ENCODE peak calls at places on chromosomes 4 and X, in four cellular contexts. S is K562, L is GM12878, J is HepG2. H is an unnamed sample.

GRCh38 chr4:55086561-55086960 is 38.8 kb downstream of the KDR start:
- DNase-seq in J (no peak), L (no peak), S (no peak), H (no peak)

GRCh38 chrX:22585831-22586230 is 313.1 kb downstream of the CBLL2 start:
- DNase-seq in L (peak), J (no peak), S (no peak), H (no peak)

GRCh38 chr4:20422398-20422797 is 170.7 kb downstream of the SLIT2 start:
- DNase-seq in L (no peak), S (peak), J (peak), H (peak)

GRCh38 chr4:52957220-52957686 is 95.1 kb downstream of the RASL11B start:
- DNase-seq in J (no peak), L (no peak), S (no peak), H (no peak)

GRCh38 chr4:87543835-87544461 is 14.8 kb upstream of the SPARCL1 start:
- DNase-seq in J (peak), S (no peak), L (no peak), H (peak)

GRCh38 chr4:109729155-109729562 is 711 bp downstream of the PLA2G12A start:
- DNase-seq in J (no peak), S (no peak), L (no peak), H (peak)

GRCh38 chr4:157128395-157128794 is 52.4 kb downstream of the GLRB start:
- DNase-seq in S (no peak), J (no peak), L (no peak), H (no peak)

GRCh38 chrX:45449982-45450381 is 249.3 kb upstream of the DIPK2B start:
- DNase-seq in J (no peak), L (no peak), S (no peak), H (no peak)

GRCh38 chr4:13329963-13330362 is 154.2 kb downstream of the RAB28 start:
- DNase-seq in S (no peak), J (no peak), L (peak), H (no peak)

GRCh38 chr4:107035711-107036601 is at the start of gene DKK2:
- DNase-seq in J (no peak), L (no peak), S (no peak), H (peak)

GRCh38 chrX:7068939-7069367 is 78.6 kb upstream of the STS start:
- DNase-seq in L (no peak), J (no peak), S (no peak), H (no peak)

GRCh38 chr4:183173580-183174526 is 74.8 kb downstream of the WWC2 start:
- DNase-seq in S (no peak), L (no peak), J (no peak), H (no peak)

GRCh38 chr4:2324891-2325290 is 63.0 kb upstream of the MXD4 start:
- DNase-seq in J (no peak), S (no peak), L (no peak), H (no peak)

GRCh38 chr4:148341980-148342800 is 100.0 kb downstream of the NR3C2 start:
- DNase-seq in S (no peak), L (no peak), J (no peak), H (no peak)

GRCh38 chr4:150140774-150141400 is 62.6 kb downstream of the DCLK2 start:
- DNase-seq in J (no peak), S (no peak), L (no peak), H (no peak)

GRCh38 chr4:133597252-133597651 is 448.2 kb downstream of the PCDH10 start:
- DNase-seq in J (no peak), S (no peak), L (no peak), H (no peak)

GRCh38 chrX:23699636-23700194 is 32.4 kb downstream of the PRDX4 start:
- DNase-seq in L (no peak), J (no peak), S (peak), H (no peak)

GRCh38 chr4:98720871-98721480 is 62.6 kb upstream of the TSPAN5 start:
- DNase-seq in S (no peak), J (no peak), L (no peak), H (no peak)

GRCh38 chr4:168886361-168886760 is 123.7 kb downstream of the CBR4 start:
- DNase-seq in S (no peak), J (no peak), L (no peak), H (no peak)

GRCh38 chr4:77996076-77996475 is 61.0 kb upstream of the FRAS1 start:
- DNase-seq in J (peak), S (no peak), L (no peak), H (no peak)

GRCh38 chrX:129637217-129638109 is 17.3 kb downstream of the APLN start:
- DNase-seq in L (peak), J (peak), S (peak), H (peak)

GRCh38 chrX:100648601-100649417 is 4.8 kb downstream of the SRPX2 start:
- DNase-seq in S (no peak), L (no peak), J (peak), H (no peak)

GRCh38 chrX:70755850-70756249 is 152.7 kb downstream of the TEX11 start:
- DNase-seq in S (peak), J (no peak), L (no peak), H (no peak)

GRCh38 chrX:16445166-16445752 is 204.7 kb upstream of the S100G start:
- DNase-seq in S (peak), J (peak), L (no peak), H (peak)

GRCh38 chr4:185567828-185568442 is 32.6 kb upstream of the PDLIM3 start:
- DNase-seq in J (peak), S (no peak), L (no peak), H (no peak)

GRCh38 chr4:26030260-26030667 is 116.2 kb downstream of the SMIM20 start:
- DNase-seq in J (no peak), L (no peak), S (no peak), H (no peak)

GRCh38 chr4:93829531-93830089 is 1.1 kb downstream of the ATOH1 start:
- DNase-seq in S (no peak), L (no peak), J (no peak), H (no peak)

GRCh38 chr4:163755013-163755412 is 260.5 kb downstream of the TMA16 start:
- DNase-seq in S (no peak), L (peak), J (no peak), H (no peak)

GRCh38 chrX:70088791-70089190 is 26.5 kb downstream of the OTUD6A start:
- DNase-seq in L (no peak), S (no peak), J (no peak), H (no peak)

GRCh38 chrX:78555401-78555980 is 103.6 kb downstream of the RTL3 start:
- DNase-seq in L (no peak), J (no peak), S (no peak), H (no peak)

GRCh38 chrX:10615931-10616780 is 4.2 kb downstream of the MID1 start:
- DNase-seq in S (peak), J (no peak), L (no peak), H (peak)

GRCh38 chr4:132809298-132810032 is 339.6 kb upstream of the PCDH10 start:
- DNase-seq in J (no peak), S (no peak), L (no peak), H (no peak)

GRCh38 chrX:19966056-19966455 is 24.8 kb downstream of the BCLAF3 start:
- DNase-seq in S (no peak), J (no peak), L (no peak), H (no peak)

GRCh38 chrX:21932277-21932996 is 8.1 kb upstream of the SMS start:
- DNase-seq in L (no peak), S (no peak), J (peak), H (no peak)

GRCh38 chr4:79906306-79906705 is 166.7 kb downstream of the ANTXR2 start:
- DNase-seq in J (no peak), L (no peak), S (no peak), H (no peak)

GRCh38 chrX:103107836-103108235 is 14.9 kb upstream of the NXF3 start:
- DNase-seq in L (no peak), S (no peak), J (no peak), H (no peak)

GRCh38 chrX:105189093-105189492 is 31.4 kb downstream of the TEX13A start:
- DNase-seq in J (no peak), L (no peak), S (no peak), H (no peak)

GRCh38 chr4:47050986-47051725 is 19.8 kb downstream of the GABRB1 start:
- DNase-seq in S (no peak), J (no peak), L (no peak), H (no peak)

GRCh38 chr4:6938237-6938636 is 28.6 kb downstream of the TBC1D14 start:
- DNase-seq in L (no peak), J (no peak), S (no peak), H (no peak)

GRCh38 chr4:128574706-128575105 is 234.8 kb upstream of the JADE1 start:
- DNase-seq in J (peak), L (peak), S (peak), H (peak)
- TF ChIP-seq TARDBP in J (no peak), L (no peak), S (no peak), H (no peak)

GRCh38 chr4:5843573-5844239 is 49.2 kb downstream of the CRMP1 start:
- DNase-seq in J (no peak), S (no peak), L (no peak), H (no peak)

GRCh38 chr4:5839751-5840674 is 52.9 kb downstream of the CRMP1 start:
- DNase-seq in J (no peak), L (no peak), S (no peak), H (no peak)

GRCh38 chr4:5839332-5839731 is 53.6 kb downstream of the CRMP1 start:
- DNase-seq in S (no peak), J (no peak), L (no peak), H (no peak)

GRCh38 chr4:5842456-5842855 is 50.4 kb downstream of the CRMP1 start:
- DNase-seq in J (no peak), S (no peak), L (no peak), H (no peak)

DNA sequence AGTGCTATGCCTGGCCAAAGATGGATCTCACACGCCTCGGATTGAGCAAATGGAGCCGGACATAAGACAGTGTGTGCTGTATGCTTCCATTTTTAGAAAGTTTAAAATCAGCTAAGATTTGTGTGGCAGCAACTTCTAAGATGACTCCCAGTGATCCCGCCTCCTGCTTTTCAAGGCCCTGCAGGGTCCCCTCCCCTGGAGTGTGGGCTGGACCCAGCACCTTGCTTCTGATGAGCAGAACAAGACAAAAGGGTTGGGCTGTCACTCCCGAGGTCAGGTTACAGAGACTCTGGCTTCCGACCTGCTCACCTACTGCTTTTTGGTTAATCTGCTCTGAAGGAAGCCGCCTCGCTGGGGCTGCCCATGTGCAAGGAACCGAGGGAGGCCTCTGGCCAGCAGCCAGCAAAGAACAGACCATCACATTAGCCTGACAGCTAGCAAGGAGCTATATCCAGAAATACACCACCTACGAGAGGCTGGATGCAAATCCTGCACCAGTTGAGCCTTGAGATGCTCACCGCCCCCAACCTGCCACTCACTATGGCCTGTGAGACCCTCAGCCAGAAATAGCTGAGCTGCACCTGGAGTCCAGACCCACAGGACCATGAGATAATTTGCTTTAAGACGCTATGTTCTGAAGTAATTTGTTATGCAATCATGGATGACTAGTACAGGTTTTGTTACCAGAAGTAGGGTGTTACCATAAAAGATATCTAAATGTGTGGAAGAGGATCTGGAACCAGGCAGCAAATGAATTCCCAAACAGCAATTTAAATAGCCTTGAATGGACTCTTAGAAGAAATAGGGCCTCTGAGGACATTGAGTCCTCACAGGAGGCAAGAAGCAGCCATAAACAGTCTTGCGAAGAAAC is 47.6 kb downstream of the CRMP1 start:
- DNase-seq in J (no peak), S (no peak), L (no peak), H (no peak)
- TF ChIP-seq TARDBP in J (no peak), S (no peak), L (no peak), H (no peak)

DNA sequence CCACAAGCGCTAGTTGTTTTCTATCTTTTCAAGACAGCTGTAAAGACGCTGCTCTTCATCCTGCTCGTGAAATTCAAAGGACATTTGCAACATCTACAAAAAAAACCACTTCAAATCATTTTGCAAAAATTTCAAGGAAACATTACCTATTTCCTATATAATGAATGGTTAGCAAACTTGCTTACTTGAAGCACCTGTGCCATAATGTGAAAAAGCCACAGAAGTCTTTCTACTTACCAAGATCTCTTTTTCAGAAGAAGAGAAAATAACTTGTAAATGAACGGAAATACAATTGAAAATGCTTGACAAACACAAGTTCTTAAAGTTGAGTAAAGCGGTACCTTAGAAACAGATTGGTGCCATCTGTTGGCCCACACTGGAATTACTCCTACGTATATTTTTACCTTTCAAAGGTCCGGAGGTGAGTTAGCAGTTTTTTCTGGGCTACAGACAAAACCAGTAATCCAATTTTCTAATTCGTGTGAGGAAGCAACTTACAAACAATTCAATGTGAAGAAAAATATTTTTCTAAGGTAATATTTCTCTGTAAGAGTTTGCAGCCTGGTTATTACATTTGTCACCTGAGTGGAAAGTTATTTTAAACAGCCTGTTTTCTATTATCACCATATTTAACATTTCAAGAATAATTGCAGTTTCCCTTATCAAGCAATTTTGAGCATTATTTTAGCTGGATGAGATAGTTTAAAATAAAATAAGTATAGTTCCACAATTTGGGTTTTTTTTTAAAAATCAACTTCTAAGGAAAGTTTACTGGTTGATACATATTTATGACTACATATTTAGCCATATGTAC is at the start of gene TLR6:
- DNase-seq in S (peak), L (peak), J (peak), H (peak)
- TF ChIP-seq TARDBP in S (no peak), L (no peak), J (no peak), H (no peak)

GRCh38 chr4:143344011-143344410 is 7.3 kb downstream of the GAB1 start:
- DNase-seq in L (no peak), S (no peak), J (no peak), H (no peak)
- TF ChIP-seq TARDBP in L (no peak), S (no peak), J (no peak), H (no peak)

GRCh38 chrX:86148024-86148511 is at the start of gene DACH2:
- DNase-seq in S (peak), J (peak), L (no peak), H (peak)
- TF ChIP-seq TARDBP in S (no peak), J (no peak), L (no peak), H (no peak)

GRCh38 chrX:106331606-106332005 is 163.5 kb downstream of the PWWP3B start:
- DNase-seq in S (no peak), J (no peak), L (no peak), H (no peak)
- TF ChIP-seq TARDBP in S (no peak), J (no peak), L (no peak), H (no peak)

DNA sequence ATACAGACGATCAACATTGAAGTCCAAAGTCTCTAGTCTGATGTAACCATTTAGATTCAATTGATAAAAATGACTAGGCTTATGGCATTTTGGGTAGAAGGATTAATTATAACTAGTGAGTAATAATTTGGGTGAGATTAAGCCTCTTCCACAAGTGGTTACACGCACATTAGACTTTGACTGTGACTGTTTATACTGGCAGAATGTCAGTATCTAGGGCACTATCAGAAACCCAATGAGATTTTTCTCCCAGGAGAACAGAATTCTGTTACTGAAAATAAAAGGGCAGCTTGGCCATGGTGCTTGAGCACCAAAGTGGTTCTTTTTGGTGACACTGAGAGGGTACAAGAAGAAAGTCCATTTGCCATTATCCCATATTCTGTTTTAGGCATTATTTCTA is 3.3 kb downstream of the PLS3 start:
- DNase-seq in S (no peak), L (no peak), J (peak), H (no peak)
- TF ChIP-seq TARDBP in S (no peak), L (no peak), J (no peak), H (no peak)